ENCODE peak calls at places on chromosomes 7 and 10, in nine cellular contexts. One of them, this sample, is unnamed.
A peak's percentile ranks its signal among the peaks of the same experiment; 100 is the strongest.

GRCh38 chr7:64621656-64622055 is 44.3 kb upstream of the ZNF107 start:
- DNase-seq in occipital lobe: no peak
- DNase-seq in LNCaP clone FGC: no peak
- DNase-seq in GM18507: no peak
- DNase-seq in ACHN: no peak
- DNase-seq in GM12878: no peak
- DNase-seq in activated naive CD8-positive, alpha-beta T cell treated with anti-CD3 and anti-CD28 coated beads, Interleukin-2, amount 50 U/mL, for 16 hours: no peak
- DNase-seq in activated CD8-positive, alpha-beta memory T cell treated with anti-CD3 and anti-CD28 coated beads, Interleukin-2, amount 10 ng/mL, durations not matched to agents 7 days and 5 days: no peak
- DNase-seq in HCT116: no peak
- DNase-seq in this sample: no peak

GRCh38 chr7:150778738-150779301 is 21.3 kb downstream of the TMEM176B start:
- DNase-seq in occipital lobe: peak; percentile 60
- DNase-seq in LNCaP clone FGC: peak; percentile 44
- DNase-seq in GM18507: no peak
- DNase-seq in ACHN: peak; percentile 76
- DNase-seq in GM12878: no peak
- DNase-seq in activated naive CD8-positive, alpha-beta T cell treated with anti-CD3 and anti-CD28 coated beads, Interleukin-2, amount 50 U/mL, for 16 hours: peak; percentile 46
- DNase-seq in activated CD8-positive, alpha-beta memory T cell treated with anti-CD3 and anti-CD28 coated beads, Interleukin-2, amount 10 ng/mL, durations not matched to agents 7 days and 5 days: peak; percentile 77
- DNase-seq in HCT116: peak; percentile 68
- DNase-seq in this sample: peak; percentile 18

GRCh38 chr7:12711124-12711523 is 23.7 kb downstream of the ARL4A start:
- DNase-seq in occipital lobe: no peak
- DNase-seq in LNCaP clone FGC: no peak
- DNase-seq in GM18507: no peak
- DNase-seq in ACHN: no peak
- DNase-seq in GM12878: no peak
- DNase-seq in activated naive CD8-positive, alpha-beta T cell treated with anti-CD3 and anti-CD28 coated beads, Interleukin-2, amount 50 U/mL, for 16 hours: no peak
- DNase-seq in activated CD8-positive, alpha-beta memory T cell treated with anti-CD3 and anti-CD28 coated beads, Interleukin-2, amount 10 ng/mL, durations not matched to agents 7 days and 5 days: no peak
- DNase-seq in HCT116: no peak
- DNase-seq in this sample: no peak

GRCh38 chr7:131630427-131630826 is 74.0 kb upstream of the PODXL start:
- DNase-seq in occipital lobe: no peak
- DNase-seq in LNCaP clone FGC: no peak
- DNase-seq in GM18507: no peak
- DNase-seq in ACHN: no peak
- DNase-seq in GM12878: no peak
- DNase-seq in activated naive CD8-positive, alpha-beta T cell treated with anti-CD3 and anti-CD28 coated beads, Interleukin-2, amount 50 U/mL, for 16 hours: no peak
- DNase-seq in activated CD8-positive, alpha-beta memory T cell treated with anti-CD3 and anti-CD28 coated beads, Interleukin-2, amount 10 ng/mL, durations not matched to agents 7 days and 5 days: no peak
- DNase-seq in HCT116: no peak
- DNase-seq in this sample: no peak

GRCh38 chr7:128701062-128701785 is 29.1 kb downstream of the GARIN1A start:
- DNase-seq in occipital lobe: no peak
- DNase-seq in LNCaP clone FGC: no peak
- DNase-seq in GM18507: no peak
- DNase-seq in ACHN: no peak
- DNase-seq in GM12878: no peak
- DNase-seq in activated naive CD8-positive, alpha-beta T cell treated with anti-CD3 and anti-CD28 coated beads, Interleukin-2, amount 50 U/mL, for 16 hours: no peak
- DNase-seq in activated CD8-positive, alpha-beta memory T cell treated with anti-CD3 and anti-CD28 coated beads, Interleukin-2, amount 10 ng/mL, durations not matched to agents 7 days and 5 days: no peak
- DNase-seq in HCT116: peak; percentile 62
- DNase-seq in this sample: no peak

GRCh38 chr7:155698633-155699032 is 54.2 kb downstream of the RBM33 start:
- DNase-seq in occipital lobe: no peak
- DNase-seq in LNCaP clone FGC: no peak
- DNase-seq in GM18507: no peak
- DNase-seq in ACHN: no peak
- DNase-seq in GM12878: no peak
- DNase-seq in activated naive CD8-positive, alpha-beta T cell treated with anti-CD3 and anti-CD28 coated beads, Interleukin-2, amount 50 U/mL, for 16 hours: no peak
- DNase-seq in activated CD8-positive, alpha-beta memory T cell treated with anti-CD3 and anti-CD28 coated beads, Interleukin-2, amount 10 ng/mL, durations not matched to agents 7 days and 5 days: no peak
- DNase-seq in HCT116: no peak
- DNase-seq in this sample: no peak

GRCh38 chr10:100370561-100370975 is 23.5 kb downstream of the SCD start:
- DNase-seq in occipital lobe: no peak
- DNase-seq in LNCaP clone FGC: peak; percentile 76
- DNase-seq in GM18507: no peak
- DNase-seq in ACHN: no peak
- DNase-seq in GM12878: no peak
- DNase-seq in activated naive CD8-positive, alpha-beta T cell treated with anti-CD3 and anti-CD28 coated beads, Interleukin-2, amount 50 U/mL, for 16 hours: no peak
- DNase-seq in activated CD8-positive, alpha-beta memory T cell treated with anti-CD3 and anti-CD28 coated beads, Interleukin-2, amount 10 ng/mL, durations not matched to agents 7 days and 5 days: peak; percentile 66
- DNase-seq in HCT116: peak; percentile 72
- DNase-seq in this sample: no peak

GRCh38 chr7:108072739-108073138 is 57.4 kb downstream of the LAMB4 start:
- DNase-seq in occipital lobe: no peak
- DNase-seq in LNCaP clone FGC: no peak
- DNase-seq in GM18507: no peak
- DNase-seq in ACHN: no peak
- DNase-seq in GM12878: no peak
- DNase-seq in activated naive CD8-positive, alpha-beta T cell treated with anti-CD3 and anti-CD28 coated beads, Interleukin-2, amount 50 U/mL, for 16 hours: no peak
- DNase-seq in activated CD8-positive, alpha-beta memory T cell treated with anti-CD3 and anti-CD28 coated beads, Interleukin-2, amount 10 ng/mL, durations not matched to agents 7 days and 5 days: no peak
- DNase-seq in HCT116: no peak
- DNase-seq in this sample: no peak

GRCh38 chr10:74928742-74929191 is 102.4 kb downstream of the KAT6B start:
- DNase-seq in occipital lobe: no peak
- DNase-seq in LNCaP clone FGC: no peak
- DNase-seq in GM18507: no peak
- DNase-seq in ACHN: no peak
- DNase-seq in GM12878: no peak
- DNase-seq in activated naive CD8-positive, alpha-beta T cell treated with anti-CD3 and anti-CD28 coated beads, Interleukin-2, amount 50 U/mL, for 16 hours: no peak
- DNase-seq in activated CD8-positive, alpha-beta memory T cell treated with anti-CD3 and anti-CD28 coated beads, Interleukin-2, amount 10 ng/mL, durations not matched to agents 7 days and 5 days: no peak
- DNase-seq in HCT116: no peak
- DNase-seq in this sample: no peak

GRCh38 chr7:100489824-100490223 is 6.1 kb downstream of the NYAP1 start:
- DNase-seq in occipital lobe: peak; percentile 96
- DNase-seq in LNCaP clone FGC: peak; percentile 48
- DNase-seq in GM18507: peak; percentile 66
- DNase-seq in ACHN: peak; percentile 46
- DNase-seq in GM12878: no peak
- DNase-seq in activated naive CD8-positive, alpha-beta T cell treated with anti-CD3 and anti-CD28 coated beads, Interleukin-2, amount 50 U/mL, for 16 hours: no peak
- DNase-seq in activated CD8-positive, alpha-beta memory T cell treated with anti-CD3 and anti-CD28 coated beads, Interleukin-2, amount 10 ng/mL, durations not matched to agents 7 days and 5 days: peak; percentile 65
- DNase-seq in HCT116: no peak
- DNase-seq in this sample: peak; percentile 32

GRCh38 chr10:114761205-114762193 is 60.1 kb upstream of the FHIP2A start:
- DNase-seq in occipital lobe: no peak
- DNase-seq in LNCaP clone FGC: no peak
- DNase-seq in GM18507: no peak
- DNase-seq in ACHN: no peak
- DNase-seq in GM12878: no peak
- DNase-seq in activated naive CD8-positive, alpha-beta T cell treated with anti-CD3 and anti-CD28 coated beads, Interleukin-2, amount 50 U/mL, for 16 hours: no peak
- DNase-seq in activated CD8-positive, alpha-beta memory T cell treated with anti-CD3 and anti-CD28 coated beads, Interleukin-2, amount 10 ng/mL, durations not matched to agents 7 days and 5 days: no peak
- DNase-seq in HCT116: no peak
- DNase-seq in this sample: peak; percentile 28

GRCh38 chr10:98035599-98035998 is 5.2 kb upstream of the CRTAC1 start:
- DNase-seq in occipital lobe: no peak
- DNase-seq in LNCaP clone FGC: no peak
- DNase-seq in GM18507: no peak
- DNase-seq in ACHN: no peak
- DNase-seq in GM12878: no peak
- DNase-seq in activated naive CD8-positive, alpha-beta T cell treated with anti-CD3 and anti-CD28 coated beads, Interleukin-2, amount 50 U/mL, for 16 hours: no peak
- DNase-seq in activated CD8-positive, alpha-beta memory T cell treated with anti-CD3 and anti-CD28 coated beads, Interleukin-2, amount 10 ng/mL, durations not matched to agents 7 days and 5 days: no peak
- DNase-seq in HCT116: no peak
- DNase-seq in this sample: no peak

GRCh38 chr7:151271699-151272355 is 23.3 kb upstream of the SMARCD3 start:
- DNase-seq in occipital lobe: no peak
- DNase-seq in LNCaP clone FGC: peak; percentile 10
- DNase-seq in GM18507: no peak
- DNase-seq in ACHN: no peak
- DNase-seq in GM12878: no peak
- DNase-seq in activated naive CD8-positive, alpha-beta T cell treated with anti-CD3 and anti-CD28 coated beads, Interleukin-2, amount 50 U/mL, for 16 hours: no peak
- DNase-seq in activated CD8-positive, alpha-beta memory T cell treated with anti-CD3 and anti-CD28 coated beads, Interleukin-2, amount 10 ng/mL, durations not matched to agents 7 days and 5 days: no peak
- DNase-seq in HCT116: no peak
- DNase-seq in this sample: no peak

GRCh38 chr7:146961617-146962016 is 845.0 kb downstream of the CNTNAP2 start:
- DNase-seq in occipital lobe: no peak
- DNase-seq in LNCaP clone FGC: no peak
- DNase-seq in GM18507: no peak
- DNase-seq in ACHN: peak; percentile 92
- DNase-seq in GM12878: no peak
- DNase-seq in activated naive CD8-positive, alpha-beta T cell treated with anti-CD3 and anti-CD28 coated beads, Interleukin-2, amount 50 U/mL, for 16 hours: no peak
- DNase-seq in activated CD8-positive, alpha-beta memory T cell treated with anti-CD3 and anti-CD28 coated beads, Interleukin-2, amount 10 ng/mL, durations not matched to agents 7 days and 5 days: no peak
- DNase-seq in HCT116: no peak
- DNase-seq in this sample: peak; percentile 35

GRCh38 chr10:118799779-118800178 is 45.0 kb upstream of the CACUL1 start:
- DNase-seq in occipital lobe: no peak
- DNase-seq in LNCaP clone FGC: no peak
- DNase-seq in GM18507: no peak
- DNase-seq in ACHN: peak; percentile 60
- DNase-seq in GM12878: no peak
- DNase-seq in activated naive CD8-positive, alpha-beta T cell treated with anti-CD3 and anti-CD28 coated beads, Interleukin-2, amount 50 U/mL, for 16 hours: no peak
- DNase-seq in activated CD8-positive, alpha-beta memory T cell treated with anti-CD3 and anti-CD28 coated beads, Interleukin-2, amount 10 ng/mL, durations not matched to agents 7 days and 5 days: no peak
- DNase-seq in HCT116: peak; percentile 60
- DNase-seq in this sample: no peak

This sample was measured in NCI-H446.